ENCODE peak calls at places on chromosome 21, in eight cellular contexts. One of them, this sample, is unnamed.

GRCh38 chr21:17119466-17120297 is 393.2 kb upstream of the CXADR start:
- DNase-seq in AG09319: no peak
- DNase-seq in IMR-90: no peak
- DNase-seq in epithelial cell of esophagus: no peak
- DNase-seq in osteocyte: no peak
- DNase-seq in B cell: no peak
- DNase-seq in upper lobe of right lung: no peak
- DNase-seq in esophagus squamous epithelium: no peak
- DNase-seq in this sample: no peak

GRCh38 chr21:34092241-34092921 is 19.0 kb downstream of the MRPS6 start:
- DNase-seq in AG09319: no peak
- DNase-seq in IMR-90: no peak
- DNase-seq in epithelial cell of esophagus: no peak
- DNase-seq in osteocyte: no peak
- DNase-seq in B cell: no peak
- DNase-seq in upper lobe of right lung: no peak
- DNase-seq in esophagus squamous epithelium: no peak
- DNase-seq in this sample: no peak

GRCh38 chr21:16305686-16306085 is 575.9 kb downstream of the USP25 start:
- DNase-seq in AG09319: no peak
- DNase-seq in IMR-90: no peak
- DNase-seq in epithelial cell of esophagus: peak
- DNase-seq in osteocyte: no peak
- DNase-seq in B cell: no peak
- DNase-seq in upper lobe of right lung: no peak
- DNase-seq in esophagus squamous epithelium: no peak
- DNase-seq in this sample: no peak

GRCh38 chr21:32270748-32271147 is 8.1 kb downstream of the MIS18A start:
- DNase-seq in AG09319: no peak
- DNase-seq in IMR-90: no peak
- DNase-seq in epithelial cell of esophagus: no peak
- DNase-seq in osteocyte: no peak
- DNase-seq in B cell: no peak
- DNase-seq in upper lobe of right lung: no peak
- DNase-seq in esophagus squamous epithelium: no peak
- DNase-seq in this sample: no peak

GRCh38 chr21:18705971-18706370 is 302.4 kb upstream of the TMPRSS15 start:
- DNase-seq in AG09319: no peak
- DNase-seq in IMR-90: no peak
- DNase-seq in epithelial cell of esophagus: no peak
- DNase-seq in osteocyte: no peak
- DNase-seq in B cell: no peak
- DNase-seq in upper lobe of right lung: no peak
- DNase-seq in esophagus squamous epithelium: no peak
- DNase-seq in this sample: no peak

GRCh38 chr21:14900611-14901010 is 164.2 kb downstream of the NRIP1 start:
- DNase-seq in AG09319: no peak
- DNase-seq in IMR-90: peak
- DNase-seq in epithelial cell of esophagus: peak
- DNase-seq in osteocyte: no peak
- DNase-seq in B cell: no peak
- DNase-seq in upper lobe of right lung: no peak
- DNase-seq in esophagus squamous epithelium: no peak
- DNase-seq in this sample: no peak

GRCh38 chr21:33254766-33255165 is 11.4 kb upstream of the IL10RB start:
- DNase-seq in AG09319: no peak
- DNase-seq in IMR-90: no peak
- DNase-seq in epithelial cell of esophagus: no peak
- DNase-seq in osteocyte: peak
- DNase-seq in B cell: no peak
- DNase-seq in upper lobe of right lung: no peak
- DNase-seq in esophagus squamous epithelium: no peak
- DNase-seq in this sample: no peak

GRCh38 chr21:23887709-23888303 is 1719.5 kb downstream of the MRPL39 start:
- DNase-seq in AG09319: no peak
- DNase-seq in IMR-90: no peak
- DNase-seq in epithelial cell of esophagus: no peak
- DNase-seq in osteocyte: no peak
- DNase-seq in B cell: peak
- DNase-seq in upper lobe of right lung: no peak
- DNase-seq in esophagus squamous epithelium: no peak
- DNase-seq in this sample: no peak

GRCh38 chr21:37076087-37076486 is 3.0 kb downstream of the TTC3 start:
- DNase-seq in AG09319: no peak
- DNase-seq in IMR-90: no peak
- DNase-seq in epithelial cell of esophagus: no peak
- DNase-seq in osteocyte: no peak
- DNase-seq in B cell: no peak
- DNase-seq in upper lobe of right lung: no peak
- DNase-seq in esophagus squamous epithelium: no peak
- DNase-seq in this sample: no peak

GRCh38 chr21:28063241-28063640 is 929.4 kb downstream of the LTN1 start:
- DNase-seq in AG09319: no peak
- DNase-seq in IMR-90: no peak
- DNase-seq in epithelial cell of esophagus: no peak
- DNase-seq in osteocyte: no peak
- DNase-seq in B cell: no peak
- DNase-seq in upper lobe of right lung: no peak
- DNase-seq in esophagus squamous epithelium: no peak
- DNase-seq in this sample: no peak

GRCh38 chr21:34186119-34186719 is 112.8 kb downstream of the MRPS6 start:
- DNase-seq in AG09319: no peak
- DNase-seq in IMR-90: no peak
- DNase-seq in epithelial cell of esophagus: no peak
- DNase-seq in osteocyte: peak
- DNase-seq in B cell: no peak
- DNase-seq in upper lobe of right lung: no peak
- DNase-seq in esophagus squamous epithelium: no peak
- DNase-seq in this sample: no peak

GRCh38 chr21:28256420-28256831 is 736.3 kb downstream of the LTN1 start:
- DNase-seq in AG09319: no peak
- DNase-seq in IMR-90: peak
- DNase-seq in epithelial cell of esophagus: no peak
- DNase-seq in osteocyte: no peak
- DNase-seq in B cell: no peak
- DNase-seq in upper lobe of right lung: no peak
- DNase-seq in esophagus squamous epithelium: no peak
- DNase-seq in this sample: no peak

GRCh38 chr21:20997633-20998455 is at the start of gene NCAM2:
- DNase-seq in AG09319: peak
- DNase-seq in IMR-90: peak
- DNase-seq in epithelial cell of esophagus: peak
- DNase-seq in osteocyte: peak
- DNase-seq in B cell: peak
- DNase-seq in upper lobe of right lung: peak
- DNase-seq in esophagus squamous epithelium: no peak
- DNase-seq in this sample: peak

GRCh38 chr21:28828981-28829380 is 163.7 kb downstream of the LTN1 start:
- DNase-seq in AG09319: no peak
- DNase-seq in IMR-90: no peak
- DNase-seq in epithelial cell of esophagus: peak
- DNase-seq in osteocyte: no peak
- DNase-seq in B cell: no peak
- DNase-seq in upper lobe of right lung: no peak
- DNase-seq in esophagus squamous epithelium: no peak
- DNase-seq in this sample: no peak

GRCh38 chr21:30072496-30072895 is 94.1 kb downstream of the CLDN17 start:
- DNase-seq in AG09319: no peak
- DNase-seq in IMR-90: no peak
- DNase-seq in epithelial cell of esophagus: peak
- DNase-seq in osteocyte: no peak
- DNase-seq in B cell: no peak
- DNase-seq in upper lobe of right lung: no peak
- DNase-seq in esophagus squamous epithelium: no peak
- DNase-seq in this sample: no peak
- TF ChIP-seq CTCF in AG09319: no peak
- TF ChIP-seq CTCF in IMR-90: no peak
- TF ChIP-seq CTCF in epithelial cell of esophagus: peak
- TF ChIP-seq CTCF in osteocyte: peak
- TF ChIP-seq CTCF in B cell: no peak
- TF ChIP-seq CTCF in upper lobe of right lung: peak
- TF ChIP-seq CTCF in esophagus squamous epithelium: peak
- TF ChIP-seq CTCF in this sample: no peak

DNA sequence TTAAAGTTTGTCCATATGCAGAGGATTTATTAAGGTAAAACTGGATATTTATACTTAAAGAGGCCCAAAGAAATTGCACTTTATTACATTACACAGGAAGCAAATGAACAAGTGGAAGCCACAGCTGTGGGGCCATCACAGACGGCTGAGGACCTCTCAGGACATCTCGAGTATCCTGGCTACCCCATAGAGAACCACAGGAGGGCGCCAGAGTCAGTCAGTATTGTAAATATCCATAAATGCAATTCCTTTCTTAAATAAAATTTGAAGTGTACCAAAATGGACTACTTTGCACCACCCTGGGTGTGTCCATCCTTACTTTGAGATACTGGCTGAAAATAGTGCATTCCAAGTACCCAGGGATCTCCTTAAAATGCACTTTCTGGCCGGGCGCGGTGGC is 257.2 kb downstream of the MRPL39 start:
- DNase-seq in AG09319: no peak
- DNase-seq in IMR-90: peak
- DNase-seq in epithelial cell of esophagus: peak
- DNase-seq in osteocyte: no peak
- DNase-seq in B cell: no peak
- DNase-seq in upper lobe of right lung: no peak
- DNase-seq in esophagus squamous epithelium: no peak
- DNase-seq in this sample: peak
- TF ChIP-seq CTCF in AG09319: peak
- TF ChIP-seq CTCF in IMR-90: peak
- TF ChIP-seq CTCF in epithelial cell of esophagus: peak
- TF ChIP-seq CTCF in osteocyte: peak
- TF ChIP-seq CTCF in B cell: peak
- TF ChIP-seq CTCF in upper lobe of right lung: peak
- TF ChIP-seq CTCF in esophagus squamous epithelium: no peak
- TF ChIP-seq CTCF in this sample: peak

DNA sequence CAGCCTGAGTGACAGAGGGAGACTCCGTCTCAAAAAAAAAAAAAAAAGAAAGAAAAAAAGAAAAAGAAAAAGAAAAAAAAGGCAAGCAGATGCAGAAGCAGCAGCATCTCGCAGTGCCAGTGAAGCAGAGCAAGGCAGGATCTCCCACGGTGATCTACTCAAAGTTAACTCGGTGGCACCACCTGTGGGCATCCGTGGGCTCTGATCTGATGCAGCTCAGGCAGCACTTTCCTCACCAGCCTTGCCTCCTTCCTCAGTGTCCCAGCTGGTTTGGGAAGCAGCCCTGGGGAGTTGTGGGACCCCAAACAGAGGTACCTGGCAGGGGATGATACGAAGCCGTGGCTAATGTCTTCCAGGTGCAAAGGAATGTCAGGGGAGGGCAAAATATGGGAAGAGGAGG is 104.3 kb upstream of the KRTAP19-8 start:
- DNase-seq in AG09319: no peak
- DNase-seq in IMR-90: no peak
- DNase-seq in epithelial cell of esophagus: no peak
- DNase-seq in osteocyte: no peak
- DNase-seq in B cell: no peak
- DNase-seq in upper lobe of right lung: no peak
- DNase-seq in esophagus squamous epithelium: no peak
- DNase-seq in this sample: no peak
- TF ChIP-seq CTCF in AG09319: no peak
- TF ChIP-seq CTCF in IMR-90: no peak
- TF ChIP-seq CTCF in epithelial cell of esophagus: peak
- TF ChIP-seq CTCF in osteocyte: no peak
- TF ChIP-seq CTCF in B cell: no peak
- TF ChIP-seq CTCF in upper lobe of right lung: no peak
- TF ChIP-seq CTCF in esophagus squamous epithelium: no peak
- TF ChIP-seq CTCF in this sample: no peak

GRCh38 chr21:38628426-38628825 is 130.1 kb upstream of the ERG start:
- DNase-seq in AG09319: no peak
- DNase-seq in IMR-90: no peak
- DNase-seq in epithelial cell of esophagus: no peak
- DNase-seq in osteocyte: no peak
- DNase-seq in B cell: no peak
- DNase-seq in upper lobe of right lung: no peak
- DNase-seq in esophagus squamous epithelium: no peak
- DNase-seq in this sample: no peak
- TF ChIP-seq CTCF in AG09319: no peak
- TF ChIP-seq CTCF in IMR-90: no peak
- TF ChIP-seq CTCF in epithelial cell of esophagus: no peak
- TF ChIP-seq CTCF in osteocyte: no peak
- TF ChIP-seq CTCF in B cell: no peak
- TF ChIP-seq CTCF in upper lobe of right lung: no peak
- TF ChIP-seq CTCF in esophagus squamous epithelium: no peak
- TF ChIP-seq CTCF in this sample: no peak

GRCh38 chr21:42688841-42689371 is 35.5 kb downstream of the PDE9A start:
- DNase-seq in AG09319: no peak
- DNase-seq in IMR-90: no peak
- DNase-seq in epithelial cell of esophagus: no peak
- DNase-seq in osteocyte: no peak
- DNase-seq in B cell: no peak
- DNase-seq in upper lobe of right lung: peak
- DNase-seq in esophagus squamous epithelium: no peak
- DNase-seq in this sample: no peak
- TF ChIP-seq CTCF in AG09319: no peak
- TF ChIP-seq CTCF in IMR-90: no peak
- TF ChIP-seq CTCF in epithelial cell of esophagus: no peak
- TF ChIP-seq CTCF in osteocyte: no peak
- TF ChIP-seq CTCF in B cell: no peak
- TF ChIP-seq CTCF in upper lobe of right lung: no peak
- TF ChIP-seq CTCF in esophagus squamous epithelium: no peak
- TF ChIP-seq CTCF in this sample: no peak

GRCh38 chr21:35988396-35989140 is 71.8 kb downstream of the SETD4 start:
- DNase-seq in AG09319: no peak
- DNase-seq in IMR-90: no peak
- DNase-seq in epithelial cell of esophagus: no peak
- DNase-seq in osteocyte: no peak
- DNase-seq in B cell: no peak
- DNase-seq in upper lobe of right lung: no peak
- DNase-seq in esophagus squamous epithelium: no peak
- DNase-seq in this sample: no peak

GRCh38 chr21:35987475-35987874 is 72.9 kb downstream of the SETD4 start:
- DNase-seq in AG09319: no peak
- DNase-seq in IMR-90: no peak
- DNase-seq in epithelial cell of esophagus: no peak
- DNase-seq in osteocyte: no peak
- DNase-seq in B cell: no peak
- DNase-seq in upper lobe of right lung: no peak
- DNase-seq in esophagus squamous epithelium: no peak
- DNase-seq in this sample: no peak

GRCh38 chr21:35989185-35989735 is 71.1 kb downstream of the SETD4 start:
- DNase-seq in AG09319: peak
- DNase-seq in IMR-90: no peak
- DNase-seq in epithelial cell of esophagus: peak
- DNase-seq in osteocyte: no peak
- DNase-seq in B cell: no peak
- DNase-seq in upper lobe of right lung: no peak
- DNase-seq in esophagus squamous epithelium: no peak
- DNase-seq in this sample: no peak

GRCh38 chr21:35991131-35991530 is 69.2 kb downstream of the SETD4 start:
- DNase-seq in AG09319: no peak
- DNase-seq in IMR-90: no peak
- DNase-seq in epithelial cell of esophagus: no peak
- DNase-seq in osteocyte: no peak
- DNase-seq in B cell: no peak
- DNase-seq in upper lobe of right lung: no peak
- DNase-seq in esophagus squamous epithelium: no peak
- DNase-seq in this sample: no peak

DNA sequence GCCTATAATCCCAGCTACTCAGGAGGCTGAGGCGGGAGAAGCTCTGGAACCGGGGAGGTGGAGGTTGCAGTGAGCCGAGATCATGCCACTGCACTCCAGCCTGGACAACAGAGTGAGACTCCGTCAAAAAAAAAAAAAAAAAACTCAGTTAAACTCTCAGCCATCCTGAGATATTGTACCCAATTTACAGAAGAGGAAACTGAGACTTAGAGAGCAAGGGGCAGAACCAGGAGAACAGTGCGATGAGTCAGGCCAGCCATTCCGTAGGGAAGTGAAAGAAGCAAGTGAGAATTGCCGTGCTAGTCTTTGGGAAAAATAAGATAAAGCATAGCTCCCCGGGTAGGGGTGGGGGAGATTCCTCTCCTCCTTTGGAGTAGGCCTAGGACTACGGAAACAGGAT is 69.7 kb downstream of the SETD4 start:
- DNase-seq in AG09319: no peak
- DNase-seq in IMR-90: no peak
- DNase-seq in epithelial cell of esophagus: no peak
- DNase-seq in osteocyte: no peak
- DNase-seq in B cell: no peak
- DNase-seq in upper lobe of right lung: no peak
- DNase-seq in esophagus squamous epithelium: no peak
- DNase-seq in this sample: no peak
- TF ChIP-seq CTCF in AG09319: no peak
- TF ChIP-seq CTCF in IMR-90: no peak
- TF ChIP-seq CTCF in epithelial cell of esophagus: no peak
- TF ChIP-seq CTCF in osteocyte: no peak
- TF ChIP-seq CTCF in B cell: no peak
- TF ChIP-seq CTCF in upper lobe of right lung: no peak
- TF ChIP-seq CTCF in esophagus squamous epithelium: no peak
- TF ChIP-seq CTCF in this sample: no peak

This sample was measured in GM20000.